ENCODE peak calls at places on chromosome 2, in ten cellular contexts. B, Z, C, L, V, M, A, Q, G and W are unnamed samples.

GRCh38 chr2:223459328-223459939 is 142.7 kb downstream of the SCG2 start:
- DNase-seq in Z (no peak), G (no peak), A (peak), V (no peak), C (no peak), L (no peak), Q (no peak), B (no peak), M (no peak), W (no peak)

GRCh38 chr2:128473175-128474013 is 154.7 kb upstream of the HS6ST1 start:
- DNase-seq in Q (no peak), C (no peak), G (no peak), Z (peak), L (peak), V (peak), A (no peak), M (peak), B (no peak), W (peak)

GRCh38 chr2:207483066-207483465 is 46.7 kb upstream of the CREB1 start:
- DNase-seq in V (no peak), Q (no peak), L (no peak), A (no peak), M (no peak), C (no peak), G (no peak), Z (no peak), B (no peak), W (no peak)

GRCh38 chr2:5729426-5729825 is 37.2 kb downstream of the SOX11 start:
- DNase-seq in C (no peak), A (no peak), Z (no peak), B (no peak), G (no peak), L (no peak), Q (no peak), M (no peak), V (no peak), W (no peak)

GRCh38 chr2:33106115-33106514 is 159.4 kb downstream of the LTBP1 start:
- DNase-seq in L (no peak), G (no peak), A (no peak), B (no peak), V (no peak), C (no peak), Q (no peak), M (no peak), Z (no peak), W (no peak)

GRCh38 chr2:233147136-233147828 is 87.1 kb downstream of the INPP5D start:
- DNase-seq in C (no peak), Q (no peak), V (no peak), M (no peak), B (no peak), L (no peak), Z (no peak), A (no peak), G (peak), W (no peak)

GRCh38 chr2:83069724-83070123 is 1389.4 kb downstream of the SUCLG1 start:
- DNase-seq in A (no peak), M (no peak), Q (no peak), V (no peak), C (no peak), L (no peak), G (no peak), Z (no peak), B (no peak), W (no peak)

GRCh38 chr2:175854665-175855064 is 147.4 kb downstream of the LNPK start:
- DNase-seq in L (no peak), C (no peak), M (no peak), Z (no peak), V (no peak), G (no peak), Q (no peak), A (no peak), B (no peak), W (no peak)

GRCh38 chr2:98508690-98509054 is 64.0 kb downstream of the INPP4A start:
- DNase-seq in M (no peak), Q (peak), Z (no peak), C (peak), A (no peak), L (peak), V (peak), B (no peak), G (no peak), W (no peak)

GRCh38 chr2:20209373-20210109 is 15.4 kb downstream of the SDC1 start:
- DNase-seq in G (no peak), C (no peak), A (no peak), Z (no peak), Q (no peak), B (no peak), M (no peak), L (no peak), V (no peak), W (no peak)
- TF ChIP-seq POLR2A in G (no peak), C (no peak), A (no peak), Z (no peak), Q (no peak), B (no peak), M (no peak), L (no peak), V (no peak), W (no peak)

GRCh38 chr2:216619411-216620393 is 13.5 kb upstream of the IGFBP2 start:
- DNase-seq in C (no peak), G (no peak), A (no peak), M (no peak), Z (no peak), L (no peak), V (no peak), B (no peak), Q (no peak), W (no peak)
- TF ChIP-seq POLR2A in C (no peak), G (no peak), A (no peak), M (no peak), Z (no peak), L (no peak), V (no peak), B (no peak), Q (no peak), W (no peak)

GRCh38 chr2:179264238-179265081 is at the start of gene SESTD1:
- DNase-seq in B (peak), L (peak), C (peak), G (peak), V (peak), A (peak), Z (peak), Q (peak), M (no peak), W (peak)
- TF ChIP-seq POLR2A in B (no peak), L (no peak), C (no peak), G (no peak), V (no peak), A (peak), Z (no peak), Q (no peak), M (peak), W (no peak)

GRCh38 chr2:181444654-181445053 is 12.5 kb upstream of the ITGA4 start:
- DNase-seq in G (no peak), Q (no peak), V (no peak), B (no peak), Z (no peak), L (no peak), C (no peak), A (no peak), M (no peak), W (no peak)

DNA sequence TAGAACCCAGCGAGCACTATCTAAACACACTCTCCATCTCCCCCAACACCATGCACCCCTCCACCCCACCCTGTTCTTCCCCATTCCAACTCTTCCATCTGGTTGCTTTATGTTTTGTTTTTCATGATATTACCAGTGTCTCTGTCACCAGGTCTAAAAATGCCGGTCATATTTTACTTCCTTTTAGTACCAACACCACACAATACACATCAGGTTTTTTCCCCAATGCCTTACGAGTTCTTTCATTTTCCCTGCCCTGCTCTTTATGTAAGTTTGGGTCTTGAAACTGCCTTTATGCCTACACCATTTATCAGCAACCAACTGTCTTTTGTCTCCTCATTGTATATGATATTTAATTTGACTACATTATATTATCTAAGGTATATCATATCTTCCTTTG is 10.1 kb upstream of the ITGA4 start:
- DNase-seq in B (no peak), L (no peak), C (no peak), Z (no peak), Q (no peak), A (no peak), G (no peak), V (no peak), M (no peak), W (no peak)
- TF ChIP-seq POLR2A in B (no peak), L (no peak), C (no peak), Z (no peak), Q (no peak), A (no peak), G (no peak), V (no peak), M (no peak), W (no peak)

GRCh38 chr2:189285962-189286648 is 106.5 kb upstream of the COL5A2 start:
- DNase-seq in B (no peak), V (no peak), G (no peak), C (no peak), M (no peak), Q (no peak), Z (no peak), A (peak), L (no peak), W (no peak)
- TF ChIP-seq POLR2A in B (no peak), V (no peak), G (no peak), C (no peak), M (no peak), Q (no peak), Z (no peak), A (no peak), L (no peak), W (no peak)

DNA sequence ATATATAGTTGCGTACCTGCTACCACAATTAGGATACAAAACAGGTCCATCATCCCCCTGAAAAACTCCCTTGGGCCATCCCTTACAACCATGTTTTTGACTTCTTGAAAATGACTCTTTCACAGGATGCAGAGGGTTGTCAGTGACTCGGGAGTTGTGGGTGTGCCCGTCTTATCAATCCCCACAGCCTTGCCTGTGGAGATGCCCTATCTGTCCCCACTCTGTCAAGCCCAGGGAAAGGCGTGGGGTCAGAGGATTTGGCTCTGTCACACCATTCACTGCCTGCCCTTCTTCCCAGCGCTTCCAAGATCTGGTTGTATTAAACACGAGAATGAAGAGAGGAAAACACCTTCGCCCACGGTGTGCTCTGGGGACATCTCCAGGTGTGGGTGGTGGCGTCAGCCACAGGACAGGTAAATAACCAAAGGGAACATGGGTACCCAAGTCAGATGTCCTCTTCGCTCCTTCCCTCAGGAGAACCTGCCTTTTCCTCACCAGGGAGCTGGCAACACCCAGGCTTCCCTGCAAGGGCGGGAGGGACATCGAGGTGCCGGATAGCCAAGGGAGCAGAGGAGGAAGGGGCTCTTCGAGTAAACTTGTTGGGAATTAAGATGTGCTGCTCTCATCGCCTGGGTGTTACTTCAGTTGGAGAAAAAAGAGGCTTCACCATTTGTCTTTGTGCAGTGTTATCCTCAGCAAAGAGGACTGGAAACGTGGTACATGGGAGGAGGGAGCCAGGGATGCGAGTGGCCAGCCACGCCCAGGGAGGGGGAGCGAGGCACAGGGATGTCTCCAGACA is 100.3 kb downstream of the B3GNT2 start:
- DNase-seq in M (no peak), Q (no peak), C (no peak), B (no peak), G (no peak), A (no peak), L (no peak), Z (no peak), V (no peak), W (no peak)
- TF ChIP-seq POLR2A in M (no peak), Q (no peak), C (no peak), B (no peak), G (no peak), A (no peak), L (no peak), Z (no peak), V (no peak), W (no peak)

DNA sequence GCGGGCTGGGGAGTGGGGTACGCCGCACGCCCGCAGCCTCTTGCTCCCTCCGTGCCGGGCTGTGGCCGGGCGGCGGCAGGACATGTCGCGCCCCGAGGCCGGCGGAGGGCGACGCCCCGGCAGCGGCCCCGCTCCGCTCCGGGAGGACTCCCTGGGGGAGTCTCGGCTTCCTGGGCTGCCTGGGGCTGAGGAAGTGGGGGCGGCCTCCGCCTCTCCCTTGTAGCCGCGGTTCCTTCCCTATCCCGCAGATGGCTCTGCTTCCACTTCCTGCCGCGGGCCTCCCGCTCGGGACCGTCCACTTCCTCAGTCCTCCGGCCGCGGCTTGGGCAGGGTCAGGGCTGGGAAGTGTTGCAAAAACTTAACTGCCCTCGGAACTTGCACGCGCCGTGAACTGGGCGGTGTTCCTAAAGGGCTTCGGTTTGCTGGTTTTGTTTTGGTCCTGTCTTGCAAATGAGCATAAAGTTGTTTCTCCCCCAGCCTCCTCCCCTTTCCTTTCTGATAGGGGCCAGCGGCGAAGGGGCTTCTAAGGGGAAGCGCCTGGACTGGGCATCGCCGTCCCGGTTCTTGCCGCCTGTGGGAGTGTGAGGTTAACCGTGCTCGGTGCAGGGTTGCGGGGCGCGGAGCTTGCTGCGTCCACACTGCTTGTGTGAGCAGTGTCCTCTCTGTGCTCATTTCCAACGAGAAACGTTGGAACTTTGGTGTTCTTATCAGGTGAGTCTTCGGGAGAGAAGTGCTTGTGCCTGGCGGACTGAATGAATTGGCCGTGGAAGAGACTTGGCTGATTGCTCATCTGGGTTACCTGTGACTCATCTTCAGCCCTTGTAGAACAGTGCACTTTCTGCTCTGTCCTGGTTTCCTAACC is 600 bp downstream of the RALB start:
- DNase-seq in B (peak), M (no peak), G (peak), Z (peak), Q (peak), A (peak), V (peak), C (peak), L (peak), W (no peak)
- TF ChIP-seq POLR2A in B (peak), M (peak), G (no peak), Z (no peak), Q (no peak), A (no peak), V (no peak), C (no peak), L (no peak), W (no peak)

GRCh38 chr2:62505649-62506420 is at the start of gene TMEM17:
- DNase-seq in G (peak), L (peak), A (peak), V (peak), Q (peak), B (peak), M (peak), C (peak), Z (peak), W (peak)
- TF ChIP-seq POLR2A in G (no peak), L (peak), A (peak), V (no peak), Q (no peak), B (peak), M (peak), C (no peak), Z (no peak), W (peak)